ENCODE peak calls at places on chromosomes 11 and 22, in seven cellular contexts. One of them, this sample, is unnamed.

GRCh38 chr11:86765146-86765663 is 35.1 kb upstream of the PRSS23 start:
- DNase-seq in uterus: no peak
- DNase-seq in T-helper 9 cell: no peak
- DNase-seq in retinal pigment epithelial cell: no peak
- DNase-seq in Peyer's patch: no peak
- DNase-seq in iris pigment epithelial cell: no peak
- DNase-seq in brain microvascular endothelial cell: no peak
- DNase-seq in this sample: no peak

GRCh38 chr11:130555251-130555841 is 106.9 kb downstream of the ADAMTS15 start:
- DNase-seq in Peyer's patch: no peak
- DNase-seq in iris pigment epithelial cell: no peak
- DNase-seq in uterus: no peak
- DNase-seq in brain microvascular endothelial cell: no peak
- DNase-seq in retinal pigment epithelial cell: no peak
- DNase-seq in T-helper 9 cell: no peak
- DNase-seq in this sample: no peak

GRCh38 chr11:120959189-120959588 is 64.7 kb upstream of the TBCEL start:
- DNase-seq in T-helper 9 cell: no peak
- DNase-seq in brain microvascular endothelial cell: no peak
- DNase-seq in Peyer's patch: no peak
- DNase-seq in uterus: no peak
- DNase-seq in iris pigment epithelial cell: no peak
- DNase-seq in retinal pigment epithelial cell: no peak
- DNase-seq in this sample: no peak

GRCh38 chr11:111733009-111733408 is 33.2 kb downstream of the PPP2R1B start:
- DNase-seq in uterus: peak
- DNase-seq in brain microvascular endothelial cell: peak
- DNase-seq in iris pigment epithelial cell: peak
- DNase-seq in T-helper 9 cell: no peak
- DNase-seq in retinal pigment epithelial cell: peak
- DNase-seq in Peyer's patch: no peak
- DNase-seq in this sample: no peak

GRCh38 chr22:29116397-29117123 is 43.7 kb downstream of the KREMEN1 start:
- DNase-seq in retinal pigment epithelial cell: no peak
- DNase-seq in iris pigment epithelial cell: peak
- DNase-seq in uterus: no peak
- DNase-seq in brain microvascular endothelial cell: no peak
- DNase-seq in T-helper 9 cell: no peak
- DNase-seq in Peyer's patch: no peak
- DNase-seq in this sample: no peak

GRCh38 chr22:19120829-19121630 is 1.2 kb downstream of the DGCR2 start:
- DNase-seq in T-helper 9 cell: peak
- DNase-seq in retinal pigment epithelial cell: no peak
- DNase-seq in brain microvascular endothelial cell: peak
- DNase-seq in Peyer's patch: peak
- DNase-seq in iris pigment epithelial cell: peak
- DNase-seq in uterus: no peak
- DNase-seq in this sample: no peak

GRCh38 chr11:73990727-73991126 is 8.1 kb upstream of the UCP2 start:
- DNase-seq in retinal pigment epithelial cell: no peak
- DNase-seq in iris pigment epithelial cell: no peak
- DNase-seq in Peyer's patch: no peak
- DNase-seq in uterus: no peak
- DNase-seq in brain microvascular endothelial cell: no peak
- DNase-seq in T-helper 9 cell: no peak
- DNase-seq in this sample: no peak

GRCh38 chr22:37219534-37219933 is 7.3 kb upstream of the SSTR3 start:
- DNase-seq in uterus: no peak
- DNase-seq in brain microvascular endothelial cell: no peak
- DNase-seq in Peyer's patch: no peak
- DNase-seq in retinal pigment epithelial cell: no peak
- DNase-seq in T-helper 9 cell: no peak
- DNase-seq in iris pigment epithelial cell: no peak
- DNase-seq in this sample: no peak

GRCh38 chr11:18312012-18312411 is 9.9 kb downstream of the HPS5 start:
- DNase-seq in uterus: no peak
- DNase-seq in brain microvascular endothelial cell: peak
- DNase-seq in iris pigment epithelial cell: peak
- DNase-seq in retinal pigment epithelial cell: no peak
- DNase-seq in Peyer's patch: no peak
- DNase-seq in T-helper 9 cell: no peak
- DNase-seq in this sample: no peak

GRCh38 chr11:1888811-1889526 is 2.7 kb downstream of the PRR33 start:
- DNase-seq in T-helper 9 cell: peak
- DNase-seq in iris pigment epithelial cell: no peak
- DNase-seq in retinal pigment epithelial cell: no peak
- DNase-seq in brain microvascular endothelial cell: no peak
- DNase-seq in Peyer's patch: peak
- DNase-seq in uterus: peak
- DNase-seq in this sample: peak

GRCh38 chr11:47631473-47631872 is 10.9 kb downstream of the MTCH2 start:
- DNase-seq in uterus: no peak
- DNase-seq in brain microvascular endothelial cell: peak
- DNase-seq in iris pigment epithelial cell: peak
- DNase-seq in T-helper 9 cell: no peak
- DNase-seq in retinal pigment epithelial cell: no peak
- DNase-seq in Peyer's patch: no peak
- DNase-seq in this sample: no peak

GRCh38 chr22:32416556-32417085 is 4.6 kb upstream of the RTCB start:
- DNase-seq in uterus: no peak
- DNase-seq in brain microvascular endothelial cell: no peak
- DNase-seq in Peyer's patch: no peak
- DNase-seq in retinal pigment epithelial cell: no peak
- DNase-seq in T-helper 9 cell: no peak
- DNase-seq in iris pigment epithelial cell: no peak
- DNase-seq in this sample: no peak